ENCODE peak calls at places on chromosomes 7 and 10, in five cellular contexts. M is T-helper 9 cell, J is RCC 7860, H is pancreas, Z is HTR-8/SVneo. C is an unnamed sample.

GRCh38 chr10:34954142-34954541 is 136.0 kb downstream of the CUL2 start:
- DNase-seq in H (peak), M (no peak), Z (no peak), J (no peak), C (no peak)

GRCh38 chr10:60606343-60607080 is 171.8 kb upstream of the CDK1 start:
- DNase-seq in H (no peak), J (no peak), Z (no peak), M (no peak), C (no peak)

GRCh38 chr10:129046074-129046681 is 420.9 kb upstream of the MGMT start:
- DNase-seq in H (no peak), M (no peak), J (no peak), Z (no peak), C (no peak)

GRCh38 chr7:43700059-43700501 is 29.2 kb downstream of the COA1 start:
- DNase-seq in H (no peak), J (peak), Z (peak), M (no peak), C (no peak)

GRCh38 chr7:68958571-68958970 is 639.7 kb upstream of the AUTS2 start:
- DNase-seq in H (no peak), J (no peak), M (no peak), Z (no peak), C (no peak)

GRCh38 chr7:132937286-132937685 is 144.6 kb downstream of the CHCHD3 start:
- DNase-seq in Z (no peak), M (no peak), J (no peak), H (no peak), C (no peak)

GRCh38 chr10:114250246-114250645 is 11.2 kb downstream of the VWA2 start:
- DNase-seq in J (no peak), M (no peak), H (no peak), Z (no peak), C (no peak)

GRCh38 chr10:75841266-75841665 is 409.8 kb downstream of the LRMDA start:
- DNase-seq in M (no peak), H (no peak), J (no peak), Z (no peak), C (no peak)

GRCh38 chr10:103635580-103635979 is 142.1 kb downstream of the NEURL1 start:
- DNase-seq in Z (no peak), M (no peak), J (no peak), H (no peak), C (no peak)